ENCODE peak calls at places on chromosomes 1 and 21, in seven cellular contexts. C, R, I, Q, J, O and S are unnamed samples.
A peak's percentile ranks its signal among the peaks of the same experiment; 100 is the strongest.

GRCh38 chr1:63454269-63454668 is 68.8 kb downstream of the ITGB3BP start:
- DNase-seq in C (no peak), R (no peak), I (peak; percentile 44), Q (no peak), J (peak; percentile 23), O (no peak), S (no peak)

GRCh38 chr1:86515597-86515996 is 31.3 kb upstream of the CLCA4 start:
- DNase-seq in C (peak; percentile 52), R (no peak), I (peak; percentile 37), Q (no peak), J (no peak), O (no peak), S (no peak)

GRCh38 chr1:193143285-193143684 is 21.5 kb downstream of the CDC73 start:
- DNase-seq in C (no peak), R (no peak), I (peak; percentile 52), Q (no peak), J (peak; percentile 37), O (no peak), S (no peak)

GRCh38 chr1:33974147-33974546 is 110.3 kb downstream of the HMGB4 start:
- DNase-seq in C (no peak), R (no peak), I (no peak), Q (no peak), J (no peak), O (no peak), S (no peak)

GRCh38 chr1:229114315-229114714 is 156.6 kb upstream of the RAB4A start:
- DNase-seq in C (no peak), R (peak; percentile 89), I (peak; percentile 10), Q (no peak), J (no peak), O (no peak), S (no peak)

GRCh38 chr1:178337091-178337726 is 159.6 kb downstream of the CLEC20A start:
- DNase-seq in C (no peak), R (no peak), I (no peak), Q (no peak), J (no peak), O (no peak), S (no peak)

GRCh38 chr1:1407957-1408318 is 845 bp upstream of the MRPL20 start:
- DNase-seq in C (no peak), R (no peak), I (no peak), Q (no peak), J (no peak), O (no peak), S (no peak)

GRCh38 chr1:164949758-164950452 is 390.9 kb downstream of the PBX1 start:
- DNase-seq in C (no peak), R (peak; percentile 67), I (no peak), Q (no peak), J (no peak), O (no peak), S (no peak)

GRCh38 chr1:24107462-24108225 is 4.3 kb downstream of the MYOM3 start:
- DNase-seq in C (no peak), R (no peak), I (peak; percentile 61), Q (no peak), J (peak; percentile 83), O (no peak), S (no peak)

GRCh38 chr1:176863613-176864012 is 300.9 kb downstream of the ASTN1 start:
- DNase-seq in C (no peak), R (no peak), I (no peak), Q (no peak), J (no peak), O (no peak), S (no peak)

GRCh38 chr21:39809936-39810335 is 57.3 kb upstream of the PCP4 start:
- DNase-seq in C (no peak), R (no peak), I (no peak), Q (no peak), J (no peak), O (no peak), S (no peak)

GRCh38 chr1:151061012-151061401 is 810 bp downstream of the MLLT11 start:
- DNase-seq in C (peak; percentile 74), R (peak; percentile 52), I (no peak), Q (no peak), J (peak; percentile 42), O (no peak), S (no peak)

GRCh38 chr1:152160553-152160952 is 1.5 kb upstream of the RPTN start:
- DNase-seq in C (no peak), R (no peak), I (no peak), Q (no peak), J (no peak), O (no peak), S (no peak)

GRCh38 chr1:41578712-41579335 is 94.3 kb upstream of the EDN2 start:
- DNase-seq in C (no peak), R (no peak), I (peak; percentile 35), Q (peak; percentile 50), J (peak; percentile 22), O (no peak), S (no peak)

GRCh38 chr1:215606564-215607168 is 39.6 kb downstream of the KCTD3 start:
- DNase-seq in C (no peak), R (no peak), I (peak; percentile 42), Q (no peak), J (peak; percentile 39), O (no peak), S (no peak)

GRCh38 chr1:119298687-119299086 is 69.9 kb upstream of the HAO2 start:
- DNase-seq in C (no peak), R (no peak), I (peak; percentile 62), Q (no peak), J (peak; percentile 89), O (no peak), S (no peak)

GRCh38 chr1:15472595-15472994 is 3.3 kb upstream of the CELA2B start:
- DNase-seq in C (no peak), R (no peak), I (no peak), Q (no peak), J (no peak), O (no peak), S (no peak)

GRCh38 chr1:6121021-6121421 is 59.1 kb downstream of the CHD5 start:
- DNase-seq in C (no peak), R (peak; percentile 44), I (no peak), Q (no peak), J (no peak), O (no peak), S (no peak)

GRCh38 chr1:31943546-31944184 is 5.5 kb upstream of the PTP4A2 start:
- DNase-seq in C (no peak), R (no peak), I (no peak), Q (no peak), J (peak; percentile 59), O (no peak), S (no peak)

GRCh38 chr1:41860214-41860613 is 58.5 kb downstream of the HIVEP3 start:
- DNase-seq in C (no peak), R (no peak), I (no peak), Q (no peak), J (no peak), O (no peak), S (no peak)

GRCh38 chr1:49686107-49686506 is 337.6 kb downstream of the AGBL4 start:
- DNase-seq in C (no peak), R (no peak), I (no peak), Q (no peak), J (no peak), O (no peak), S (no peak)

GRCh38 chr1:80892452-80892995 is 908.2 kb upstream of the ADGRL2 start:
- DNase-seq in C (no peak), R (no peak), I (peak; percentile 26), Q (no peak), J (peak; percentile 10), O (no peak), S (no peak)

GRCh38 chr1:246417152-246417812 is 89.8 kb downstream of the SMYD3 start:
- DNase-seq in C (no peak), R (no peak), I (peak; percentile 59), Q (no peak), J (peak; percentile 47), O (no peak), S (no peak)

GRCh38 chr1:234758851-234759250 is 148.9 kb upstream of the IRF2BP2 start:
- DNase-seq in C (no peak), R (no peak), I (no peak), Q (no peak), J (no peak), O (no peak), S (no peak)

GRCh38 chr21:42461185-42461520 is 34.9 kb downstream of the RSPH1 start:
- DNase-seq in C (no peak), R (no peak), I (no peak), Q (no peak), J (no peak), O (no peak), S (no peak)

DNA sequence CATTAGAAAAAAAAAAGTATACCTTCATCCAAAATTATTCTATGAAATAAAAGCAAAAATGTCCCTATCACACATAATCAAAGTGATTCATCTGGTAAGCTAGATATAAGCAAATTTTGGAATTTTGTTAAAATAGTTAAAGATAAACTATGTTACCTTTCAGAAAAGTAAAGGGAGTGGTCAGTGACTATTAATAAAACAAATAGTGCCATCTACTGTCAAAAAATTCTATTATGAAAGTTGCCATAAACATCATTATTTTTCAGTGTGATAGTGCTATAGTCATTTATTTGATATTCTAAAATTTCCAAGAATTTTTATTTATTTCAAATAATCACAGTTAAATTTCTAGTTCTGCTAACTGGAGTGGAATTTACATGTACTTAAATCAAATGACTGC is 803.7 kb downstream of the KCNT2 start:
- DNase-seq in C (no peak), R (no peak), I (no peak), Q (no peak), J (no peak), O (no peak), S (no peak)
- TF ChIP-seq CTCF in C (no peak), R (no peak), I (no peak), Q (no peak), J (no peak), O (no peak), S (no peak)

GRCh38 chr1:35268282-35269189 is at the start of gene ZMYM4:
- DNase-seq in C (peak; percentile 97), R (peak; percentile 97), I (peak; percentile 99), Q (peak; percentile 95), J (peak; percentile 99), O (peak; percentile 95), S (peak; percentile 61)
- TF ChIP-seq CTCF in C (no peak), R (no peak), I (no peak), Q (no peak), J (no peak), O (no peak), S (no peak)

DNA sequence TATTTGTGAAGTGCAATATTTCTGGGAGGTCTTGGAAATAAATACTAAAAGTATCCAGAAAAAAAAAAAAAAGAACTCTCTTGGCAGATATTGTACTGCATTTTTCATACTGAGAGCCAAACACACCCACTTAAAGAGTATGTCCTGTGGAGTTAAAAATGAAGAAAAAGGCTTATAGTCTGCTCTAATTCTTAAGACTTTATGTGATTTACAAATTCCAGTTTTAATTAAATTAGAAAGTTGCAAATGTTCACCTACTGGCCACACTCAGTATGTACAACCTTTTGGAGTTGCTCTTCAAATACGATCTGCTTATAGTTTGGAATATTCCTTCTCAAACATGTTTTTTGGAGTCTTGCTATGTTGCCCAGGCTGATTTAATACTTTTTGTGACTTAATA is 107.6 kb downstream of the LEPR start:
- DNase-seq in C (no peak), R (no peak), I (no peak), Q (no peak), J (no peak), O (no peak), S (no peak)
- TF ChIP-seq CTCF in C (peak; percentile 6), R (no peak), I (peak; percentile 28), Q (no peak), J (peak; percentile 22), O (no peak), S (no peak)

DNA sequence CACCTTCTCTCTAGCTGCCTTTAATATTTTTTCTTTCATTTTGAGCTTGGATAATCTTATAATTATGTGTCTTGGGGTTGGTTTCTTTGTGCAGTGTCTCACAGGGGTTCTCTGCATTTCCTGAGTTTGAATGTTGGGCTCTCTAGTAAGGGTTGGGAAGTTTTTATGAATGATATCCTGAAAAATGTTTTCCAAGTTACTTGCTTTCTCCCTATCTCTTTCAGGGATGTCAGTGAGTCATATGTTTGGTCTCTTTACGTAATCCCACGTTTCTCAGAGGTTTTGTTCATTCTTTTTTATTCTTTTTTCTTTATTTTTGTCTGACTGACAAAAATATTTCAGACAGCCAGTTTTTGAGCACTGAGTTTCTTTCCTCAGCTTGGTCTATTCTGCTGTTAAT is 55.4 kb upstream of the CCDC190 start:
- DNase-seq in C (no peak), R (no peak), I (peak; percentile 85), Q (no peak), J (peak; percentile 49), O (no peak), S (no peak)
- TF ChIP-seq CTCF in C (no peak), R (no peak), I (no peak), Q (no peak), J (no peak), O (no peak), S (no peak)